ENCODE peak calls at places on chromosome 15, in seven cellular contexts. One of them, this sample, is unnamed.

GRCh38 chr15:22778796-22779195 is 7.6 kb upstream of the NIPA1 start:
- DNase-seq in Calu3: no peak
- DNase-seq in progenitor cell of endocrine pancreas: no peak
- DNase-seq in AML-193: no peak
- DNase-seq in G401: no peak
- DNase-seq in 8988T: no peak
- DNase-seq in nephron progenitor cell: no peak
- DNase-seq in this sample: no peak

GRCh38 chr15:94723801-94724200 is 492.4 kb downstream of the MCTP2 start:
- DNase-seq in Calu3: no peak
- DNase-seq in progenitor cell of endocrine pancreas: no peak
- DNase-seq in AML-193: no peak
- DNase-seq in G401: no peak
- DNase-seq in 8988T: no peak
- DNase-seq in nephron progenitor cell: no peak
- DNase-seq in this sample: no peak

GRCh38 chr15:23686466-23687142 is 501 bp downstream of the NDN start:
- DNase-seq in Calu3: no peak
- DNase-seq in progenitor cell of endocrine pancreas: peak
- DNase-seq in AML-193: no peak
- DNase-seq in G401: no peak
- DNase-seq in 8988T: no peak
- DNase-seq in nephron progenitor cell: peak
- DNase-seq in this sample: no peak

GRCh38 chr15:83927704-83928391 is 273.9 kb downstream of the ADAMTSL3 start:
- DNase-seq in Calu3: no peak
- DNase-seq in progenitor cell of endocrine pancreas: no peak
- DNase-seq in AML-193: no peak
- DNase-seq in G401: no peak
- DNase-seq in 8988T: no peak
- DNase-seq in nephron progenitor cell: no peak
- DNase-seq in this sample: no peak

GRCh38 chr15:56187665-56188064 is 56.0 kb downstream of the RFX7 start:
- DNase-seq in Calu3: no peak
- DNase-seq in progenitor cell of endocrine pancreas: no peak
- DNase-seq in AML-193: no peak
- DNase-seq in G401: no peak
- DNase-seq in 8988T: no peak
- DNase-seq in nephron progenitor cell: no peak
- DNase-seq in this sample: no peak

GRCh38 chr15:31147943-31148621 is 46.6 kb upstream of the TRPM1 start:
- DNase-seq in Calu3: no peak
- DNase-seq in progenitor cell of endocrine pancreas: no peak
- DNase-seq in AML-193: no peak
- DNase-seq in G401: no peak
- DNase-seq in 8988T: no peak
- DNase-seq in nephron progenitor cell: no peak
- DNase-seq in this sample: no peak

GRCh38 chr15:40826123-40827075 is 2.1 kb downstream of the PPP1R14D start:
- DNase-seq in Calu3: no peak
- DNase-seq in progenitor cell of endocrine pancreas: no peak
- DNase-seq in AML-193: no peak
- DNase-seq in G401: no peak
- DNase-seq in 8988T: no peak
- DNase-seq in nephron progenitor cell: no peak
- DNase-seq in this sample: no peak

GRCh38 chr15:59968314-59968713 is 35.8 kb upstream of the FOXB1 start:
- DNase-seq in Calu3: no peak
- DNase-seq in progenitor cell of endocrine pancreas: no peak
- DNase-seq in AML-193: no peak
- DNase-seq in G401: no peak
- DNase-seq in 8988T: no peak
- DNase-seq in nephron progenitor cell: no peak
- DNase-seq in this sample: no peak

GRCh38 chr15:73647259-73648026 is 14.3 kb upstream of the NPTN start:
- DNase-seq in Calu3: peak
- DNase-seq in progenitor cell of endocrine pancreas: no peak
- DNase-seq in AML-193: no peak
- DNase-seq in G401: no peak
- DNase-seq in 8988T: no peak
- DNase-seq in nephron progenitor cell: no peak
- DNase-seq in this sample: no peak

GRCh38 chr15:26157081-26157480 is 294.0 kb upstream of the ATP10A start:
- DNase-seq in Calu3: no peak
- DNase-seq in progenitor cell of endocrine pancreas: no peak
- DNase-seq in AML-193: no peak
- DNase-seq in G401: peak
- DNase-seq in 8988T: no peak
- DNase-seq in nephron progenitor cell: no peak
- DNase-seq in this sample: peak

GRCh38 chr15:45307230-45307924 is 55.3 kb downstream of the SLC28A2 start:
- DNase-seq in Calu3: peak
- DNase-seq in progenitor cell of endocrine pancreas: no peak
- DNase-seq in AML-193: peak
- DNase-seq in G401: peak
- DNase-seq in 8988T: no peak
- DNase-seq in nephron progenitor cell: no peak
- DNase-seq in this sample: peak

GRCh38 chr15:62647195-62647865 is 395.2 kb upstream of the TPM1 start:
- DNase-seq in Calu3: peak
- DNase-seq in progenitor cell of endocrine pancreas: no peak
- DNase-seq in AML-193: no peak
- DNase-seq in G401: no peak
- DNase-seq in 8988T: peak
- DNase-seq in nephron progenitor cell: no peak
- DNase-seq in this sample: no peak

GRCh38 chr15:83512459-83512858 is 65.3 kb downstream of the SH3GL3 start:
- DNase-seq in Calu3: no peak
- DNase-seq in progenitor cell of endocrine pancreas: no peak
- DNase-seq in AML-193: no peak
- DNase-seq in G401: no peak
- DNase-seq in 8988T: no peak
- DNase-seq in nephron progenitor cell: no peak
- DNase-seq in this sample: no peak

GRCh38 chr15:40233727-40234577 is 4.9 kb upstream of the PAK6 start:
- DNase-seq in Calu3: no peak
- DNase-seq in progenitor cell of endocrine pancreas: no peak
- DNase-seq in AML-193: no peak
- DNase-seq in G401: no peak
- DNase-seq in 8988T: no peak
- DNase-seq in nephron progenitor cell: no peak
- DNase-seq in this sample: no peak

GRCh38 chr15:61050844-61051569 is 178.1 kb downstream of the RORA start:
- DNase-seq in Calu3: no peak
- DNase-seq in progenitor cell of endocrine pancreas: no peak
- DNase-seq in AML-193: no peak
- DNase-seq in G401: no peak
- DNase-seq in 8988T: no peak
- DNase-seq in nephron progenitor cell: no peak
- DNase-seq in this sample: no peak

GRCh38 chr15:81897011-81897677 is 148.7 kb downstream of the MEX3B start:
- DNase-seq in Calu3: no peak
- DNase-seq in progenitor cell of endocrine pancreas: no peak
- DNase-seq in AML-193: no peak
- DNase-seq in G401: no peak
- DNase-seq in 8988T: no peak
- DNase-seq in nephron progenitor cell: no peak
- DNase-seq in this sample: no peak

GRCh38 chr15:66772967-66773873 is 71.2 kb downstream of the SMAD6 start:
- DNase-seq in Calu3: no peak
- DNase-seq in progenitor cell of endocrine pancreas: no peak
- DNase-seq in AML-193: no peak
- DNase-seq in G401: no peak
- DNase-seq in 8988T: no peak
- DNase-seq in nephron progenitor cell: peak
- DNase-seq in this sample: no peak

GRCh38 chr15:61731081-61731480 is 329.2 kb downstream of the VPS13C start:
- DNase-seq in Calu3: no peak
- DNase-seq in progenitor cell of endocrine pancreas: no peak
- DNase-seq in AML-193: no peak
- DNase-seq in G401: no peak
- DNase-seq in 8988T: no peak
- DNase-seq in nephron progenitor cell: no peak
- DNase-seq in this sample: no peak

GRCh38 chr15:65285291-65286068 is 1.2 kb downstream of the PARP16 start:
- DNase-seq in Calu3: no peak
- DNase-seq in progenitor cell of endocrine pancreas: no peak
- DNase-seq in AML-193: no peak
- DNase-seq in G401: no peak
- DNase-seq in 8988T: no peak
- DNase-seq in nephron progenitor cell: no peak
- DNase-seq in this sample: no peak

GRCh38 chr15:70775160-70775559 is 11.8 kb upstream of the UACA start:
- DNase-seq in Calu3: no peak
- DNase-seq in progenitor cell of endocrine pancreas: no peak
- DNase-seq in AML-193: no peak
- DNase-seq in G401: no peak
- DNase-seq in 8988T: no peak
- DNase-seq in nephron progenitor cell: no peak
- DNase-seq in this sample: no peak

GRCh38 chr15:67125589-67126502 is 60.4 kb downstream of the SMAD3 start:
- DNase-seq in Calu3: peak
- DNase-seq in progenitor cell of endocrine pancreas: no peak
- DNase-seq in AML-193: no peak
- DNase-seq in G401: no peak
- DNase-seq in 8988T: no peak
- DNase-seq in nephron progenitor cell: peak
- DNase-seq in this sample: peak

GRCh38 chr15:66703540-66703941 is 1.5 kb downstream of the SMAD6 start:
- DNase-seq in Calu3: no peak
- DNase-seq in progenitor cell of endocrine pancreas: no peak
- DNase-seq in AML-193: peak
- DNase-seq in G401: no peak
- DNase-seq in 8988T: peak
- DNase-seq in nephron progenitor cell: peak
- DNase-seq in this sample: no peak

GRCh38 chr15:25718597-25718996 is 144.5 kb downstream of the ATP10A start:
- DNase-seq in Calu3: no peak
- DNase-seq in progenitor cell of endocrine pancreas: no peak
- DNase-seq in AML-193: no peak
- DNase-seq in G401: peak
- DNase-seq in 8988T: no peak
- DNase-seq in nephron progenitor cell: no peak
- DNase-seq in this sample: no peak

GRCh38 chr15:29822685-29823459 is 604 bp upstream of the TJP1 start:
- DNase-seq in Calu3: peak
- DNase-seq in progenitor cell of endocrine pancreas: peak
- DNase-seq in AML-193: no peak
- DNase-seq in G401: peak
- DNase-seq in 8988T: no peak
- DNase-seq in nephron progenitor cell: peak
- DNase-seq in this sample: peak

GRCh38 chr15:40787344-40787841 is 17.6 kb downstream of the C15orf62 start:
- DNase-seq in Calu3: peak
- DNase-seq in progenitor cell of endocrine pancreas: no peak
- DNase-seq in AML-193: peak
- DNase-seq in G401: peak
- DNase-seq in 8988T: no peak
- DNase-seq in nephron progenitor cell: no peak
- DNase-seq in this sample: no peak

GRCh38 chr15:47685141-47685870 is 32.0 kb upstream of the SEMA6D start:
- DNase-seq in Calu3: no peak
- DNase-seq in progenitor cell of endocrine pancreas: no peak
- DNase-seq in AML-193: no peak
- DNase-seq in G401: no peak
- DNase-seq in 8988T: no peak
- DNase-seq in nephron progenitor cell: no peak
- DNase-seq in this sample: no peak

GRCh38 chr15:66077320-66077663 is 176.3 kb downstream of the MEGF11 start:
- DNase-seq in Calu3: no peak
- DNase-seq in progenitor cell of endocrine pancreas: no peak
- DNase-seq in AML-193: no peak
- DNase-seq in G401: no peak
- DNase-seq in 8988T: no peak
- DNase-seq in nephron progenitor cell: no peak
- DNase-seq in this sample: no peak

GRCh38 chr15:72566973-72567372 is 87.5 kb upstream of the GOLGA6B start:
- DNase-seq in Calu3: no peak
- DNase-seq in progenitor cell of endocrine pancreas: no peak
- DNase-seq in AML-193: no peak
- DNase-seq in G401: no peak
- DNase-seq in 8988T: no peak
- DNase-seq in nephron progenitor cell: no peak
- DNase-seq in this sample: no peak

GRCh38 chr15:85044251-85044853 is 62.7 kb downstream of the PDE8A start:
- DNase-seq in Calu3: peak
- DNase-seq in progenitor cell of endocrine pancreas: no peak
- DNase-seq in AML-193: peak
- DNase-seq in G401: peak
- DNase-seq in 8988T: no peak
- DNase-seq in nephron progenitor cell: peak
- DNase-seq in this sample: peak

GRCh38 chr15:61084502-61084901 is 144.6 kb downstream of the RORA start:
- DNase-seq in Calu3: no peak
- DNase-seq in progenitor cell of endocrine pancreas: no peak
- DNase-seq in AML-193: no peak
- DNase-seq in G401: peak
- DNase-seq in 8988T: no peak
- DNase-seq in nephron progenitor cell: no peak
- DNase-seq in this sample: peak

This sample was measured in Ammon's horn.